ENCODE peak calls at places on chromosomes 12 and 14, in seven cellular contexts. W, J, A, F, R, V and B are unnamed samples.

GRCh38 chr12:103331643-103332042 is 164.1 kb downstream of the C12orf42 start:
- DNase-seq in W (no peak), R (no peak), F (no peak), V (no peak), J (no peak), A (no peak), B (no peak)

GRCh38 chr14:68888883-68889282 is 90.2 kb downstream of the ACTN1 start:
- DNase-seq in W (no peak), V (no peak), J (no peak), A (no peak), R (no peak), F (no peak), B (no peak)

GRCh38 chr12:5989621-5990020 is 44.6 kb upstream of the ANO2 start:
- DNase-seq in W (no peak), R (no peak), V (no peak), A (no peak), F (no peak), J (no peak), B (no peak)

GRCh38 chr14:100376751-100377171 is 53.6 kb downstream of the SLC25A47 start:
- DNase-seq in W (no peak), A (no peak), F (no peak), V (peak; percentile 69), J (no peak), R (peak; percentile 39), B (no peak)

GRCh38 chr12:95672166-95672565 is 118.4 kb downstream of the NTN4 start:
- DNase-seq in J (no peak), A (no peak), F (no peak), V (no peak), R (no peak), W (no peak), B (no peak)

GRCh38 chr12:26097046-26097878 is 27.6 kb downstream of the BHLHE41 start:
- DNase-seq in R (peak; percentile 68), W (peak; percentile 82), V (peak; percentile 88), A (no peak), F (no peak), J (peak; percentile 74), B (no peak)

GRCh38 chr14:61478971-61479473 is 157.6 kb downstream of the PRKCH start:
- DNase-seq in R (no peak), J (no peak), W (no peak), A (no peak), F (peak; percentile 42), V (no peak), B (no peak)

GRCh38 chr12:29226621-29227020 is 77.5 kb downstream of the FAR2 start:
- DNase-seq in W (no peak), F (no peak), A (no peak), J (no peak), R (no peak), V (peak; percentile 62), B (no peak)

GRCh38 chr12:128823216-128823915 is 392 bp downstream of the SLC15A4 start:
- DNase-seq in A (no peak), F (peak; percentile 69), V (no peak), R (peak; percentile 55), J (peak; percentile 74), W (peak; percentile 10), B (no peak)

GRCh38 chr14:20989464-20989786 is 355 bp upstream of the METTL17 start:
- DNase-seq in W (no peak), A (no peak), F (no peak), V (no peak), J (peak; percentile 74), R (no peak), B (no peak)

GRCh38 chr12:112261559-112261958 is 120.7 kb downstream of the HECTD4 start:
- DNase-seq in W (peak; percentile 21), F (no peak), V (no peak), A (no peak), J (peak; percentile 23), R (no peak), B (no peak)

GRCh38 chr12:6605425-6606330 is 1.5 kb downstream of the CHD4 start:
- DNase-seq in W (peak; percentile 70), R (no peak), J (no peak), V (peak; percentile 81), A (peak; percentile 41), F (no peak), B (no peak)

GRCh38 chr12:47219243-47219642 is 139.5 kb upstream of the AMIGO2 start:
- DNase-seq in W (no peak), A (no peak), J (no peak), V (peak; percentile 62), F (no peak), R (no peak), B (no peak)

GRCh38 chr12:27610380-27610779 is 85.9 kb upstream of the REP15 start:
- DNase-seq in R (no peak), W (no peak), F (no peak), V (peak; percentile 72), A (no peak), J (no peak), B (no peak)

GRCh38 chr12:124771462-124772361 is 92.0 kb downstream of the SCARB1 start:
- DNase-seq in J (peak; percentile 85), F (peak; percentile 84), R (peak; percentile 79), V (peak; percentile 79), W (peak; percentile 89), A (peak; percentile 84), B (peak; percentile 80)

GRCh38 chr12:111404362-111405148 is 1.2 kb upstream of the SH2B3 start:
- DNase-seq in V (peak; percentile 58), R (no peak), W (no peak), F (no peak), J (peak; percentile 85), A (peak; percentile 42), B (no peak)

GRCh38 chr12:111428728-111429175 is 23.0 kb downstream of the SH2B3 start:
- DNase-seq in R (no peak), A (no peak), J (no peak), W (no peak), V (no peak), F (peak; percentile 47), B (no peak)

GRCh38 chr12:94640134-94640928 is 10.0 kb downstream of the TMCC3 start:
- DNase-seq in A (no peak), J (no peak), W (no peak), R (no peak), F (peak; percentile 73), V (peak; percentile 34), B (no peak)